ENCODE peak calls at places on chromosomes 11 and 22, in five cellular contexts. I, H, Y, C and R are unnamed samples.

GRCh38 chr11:63841554-63841953 is 2.6 kb downstream of the MARK2 start:
- DNase-seq in I (no peak), H (no peak), Y (no peak), C (no peak), R (no peak)

GRCh38 chr11:128725630-128726461 is 32.0 kb downstream of the FLI1 start:
- DNase-seq in I (no peak), H (no peak), Y (peak; percentile 41), C (no peak), R (no peak)

GRCh38 chr11:118998822-118999221 is 884 bp downstream of the CENATAC start:
- DNase-seq in I (no peak), H (peak; percentile 50), Y (no peak), C (no peak), R (peak; percentile 35)

GRCh38 chr11:63553759-63554158 is 9.4 kb downstream of the PLAAT2 start:
- DNase-seq in I (no peak), H (no peak), Y (no peak), C (no peak), R (no peak)

GRCh38 chr11:70205049-70205725 is 2.1 kb downstream of the FADD start:
- DNase-seq in I (no peak), H (no peak), Y (no peak), C (no peak), R (no peak)

GRCh38 chr22:27564806-27565205 is 236.8 kb downstream of the MN1 start:
- DNase-seq in I (no peak), H (no peak), Y (no peak), C (no peak), R (no peak)

GRCh38 chr11:20621679-20622078 is 22.3 kb downstream of the SLC6A5 start:
- DNase-seq in I (no peak), H (no peak), Y (no peak), C (no peak), R (no peak)

GRCh38 chr22:37533995-37534394 is 14.8 kb upstream of the CARD10 start:
- DNase-seq in I (no peak), H (no peak), Y (no peak), C (no peak), R (no peak)

GRCh38 chr22:19848298-19849224 is 6.1 kb downstream of the GNB1L start:
- DNase-seq in I (no peak), H (peak; percentile 20), Y (peak; percentile 77), C (no peak), R (peak; percentile 72)

GRCh38 chr11:11148598-11148997 is 204.5 kb downstream of the CSNK2A3 start:
- DNase-seq in I (no peak), H (no peak), Y (no peak), C (no peak), R (no peak)

GRCh38 chr22:40485813-40486610 is 115.6 kb downstream of the SGSM3 start:
- DNase-seq in I (no peak), H (no peak), Y (no peak), C (no peak), R (no peak)

GRCh38 chr22:36817429-36817783 is 571 bp upstream of the PVALB start:
- DNase-seq in I (no peak), H (no peak), Y (no peak), C (no peak), R (no peak)

GRCh38 chr11:129067454-129067853 is 124.7 kb downstream of the ARHGAP32 start:
- DNase-seq in I (no peak), H (no peak), Y (no peak), C (no peak), R (no peak)

GRCh38 chr11:57364851-57365660 is 15.9 kb downstream of the PRG3 start:
- DNase-seq in I (no peak), H (no peak), Y (no peak), C (no peak), R (no peak)

GRCh38 chr11:108713076-108713790 is 48.4 kb downstream of the DDX10 start:
- DNase-seq in I (no peak), H (no peak), Y (no peak), C (no peak), R (no peak)

GRCh38 chr22:32623943-32624342 is 149.3 kb downstream of the FBXO7 start:
- DNase-seq in I (peak; percentile 87), H (no peak), Y (peak; percentile 49), C (peak; percentile 77), R (peak; percentile 41)

GRCh38 chr22:38289583-38290082 is 16.8 kb upstream of the TMEM184B start:
- DNase-seq in I (no peak), H (no peak), Y (no peak), C (no peak), R (no peak)

GRCh38 chr11:122186439-122187080 is 70.5 kb upstream of the BLID start:
- DNase-seq in I (no peak), H (peak; percentile 87), Y (no peak), C (no peak), R (no peak)

GRCh38 chr11:33692013-33692504 is 8.6 kb downstream of the C11orf91 start:
- DNase-seq in I (no peak), H (peak; percentile 94), Y (peak; percentile 59), C (peak; percentile 58), R (peak; percentile 71)
- H3K4me1 ChIP-seq in I (peaks cover 75% of the 10 kb centered on the region), H (peaks cover 69% of the 10 kb centered on the region), Y (peaks cover 39% of the 10 kb centered on the region), C (peaks cover 13% of the 10 kb centered on the region), R (peaks cover 46% of the 10 kb centered on the region)

DNA sequence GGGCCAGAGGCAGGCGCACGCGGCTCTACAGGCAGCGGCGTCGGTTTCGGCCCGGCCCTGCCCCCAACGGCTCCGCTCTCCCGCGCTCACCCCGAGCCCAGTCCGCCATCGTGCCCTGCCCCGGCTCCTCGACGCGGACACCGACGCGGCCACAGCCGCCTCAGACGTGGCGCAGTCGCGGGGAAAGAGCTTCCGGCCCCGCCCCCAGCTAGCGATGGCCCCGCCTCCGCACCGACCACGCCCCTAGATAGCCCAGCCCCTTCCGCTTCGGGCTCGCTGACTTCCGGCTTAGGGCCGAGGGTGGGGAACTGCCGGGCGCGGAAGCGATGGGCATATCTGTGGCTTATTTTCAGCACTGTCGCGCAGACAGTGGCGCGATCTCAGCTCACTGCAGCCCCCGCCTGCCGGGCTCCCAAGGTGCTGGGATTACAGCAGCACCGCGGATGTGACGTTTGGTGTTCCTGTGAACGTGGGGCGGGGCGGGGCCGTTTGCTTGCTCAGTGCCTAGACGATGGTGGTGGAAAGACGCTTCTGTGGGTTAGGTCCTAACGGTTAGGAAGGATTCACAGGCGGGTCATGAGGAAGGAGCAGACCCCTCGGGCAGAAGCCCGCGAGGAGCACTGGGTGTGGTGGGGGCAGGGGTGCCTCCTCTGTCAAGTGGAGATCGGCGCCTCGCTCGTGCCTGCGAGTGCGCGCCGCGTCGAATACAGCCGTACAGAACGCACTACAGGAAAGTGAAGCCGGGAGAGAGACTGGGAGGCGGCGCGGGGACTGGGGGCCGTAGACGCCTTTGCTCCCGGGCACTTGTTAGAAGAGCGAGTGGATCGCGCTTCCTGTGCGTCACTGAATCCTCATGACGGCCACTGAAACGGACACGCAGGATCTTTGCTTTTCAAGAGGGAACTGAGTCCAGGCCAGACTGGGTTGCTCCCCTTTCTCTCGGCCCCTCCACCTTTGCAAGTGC is at the start of the genes BET1L and RIC8A:
- DNase-seq in I (peak; percentile 98), H (peak; percentile 99), Y (peak; percentile 97), C (peak; percentile 96), R (peak; percentile 93)
- TF ChIP-seq EP300 in I (no peak), H (no peak), Y (no peak), C (peak; percentile 21), R (peak; percentile 1)

DNA sequence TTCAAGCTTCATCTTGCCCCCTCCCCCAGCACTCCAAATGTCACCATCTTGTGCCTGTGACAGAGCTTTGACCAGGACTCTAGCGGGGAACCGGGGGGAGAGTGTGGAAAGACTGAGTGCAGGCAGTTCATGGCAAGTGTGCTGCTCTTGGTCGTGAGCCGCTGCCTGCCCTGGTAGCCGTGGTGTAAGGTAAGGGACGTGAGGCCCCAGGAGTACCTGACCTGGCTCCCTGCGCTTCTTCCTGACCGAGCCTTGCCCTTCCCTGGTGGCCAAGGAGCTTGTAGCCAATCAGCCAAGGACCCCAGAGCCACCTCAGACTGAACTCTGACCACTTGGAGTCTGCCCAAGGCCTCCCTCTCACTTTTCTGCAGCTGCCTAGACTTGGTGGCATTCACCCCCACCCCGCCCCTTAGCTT is 1.3 kb downstream of the DGKZ start:
- DNase-seq in I (no peak), H (no peak), Y (peak; percentile 39), C (no peak), R (no peak)
- H3K4me1 ChIP-seq in I (peaks cover 85% of the 10 kb centered on the region), H (peaks cover 16% of the 10 kb centered on the region), Y (peaks cover 39% of the 10 kb centered on the region), C (peaks cover 30% of the 10 kb centered on the region), R (peaks cover 72% of the 10 kb centered on the region)

GRCh38 chr11:111762981-111763643 is 3.1 kb downstream of the PPP2R1B start:
- DNase-seq in I (no peak), H (no peak), Y (no peak), C (no peak), R (no peak)
- TF ChIP-seq EP300 in I (no peak), H (no peak), Y (no peak), C (no peak), R (no peak)

GRCh38 chr11:46348986-46349401 is 1.7 kb downstream of the DGKZ start:
- DNase-seq in I (no peak), H (no peak), Y (peak; percentile 46), C (no peak), R (no peak)

GRCh38 chr11:46352063-46352841 is 5.0 kb downstream of the DGKZ start:
- DNase-seq in I (no peak), H (peak; percentile 46), Y (peak; percentile 41), C (no peak), R (peak; percentile 87)

GRCh38 chr11:46351606-46352005 is 4.3 kb downstream of the DGKZ start:
- DNase-seq in I (no peak), H (no peak), Y (no peak), C (no peak), R (no peak)

GRCh38 chr11:46351148-46351547 is 3.9 kb downstream of the DGKZ start:
- DNase-seq in I (no peak), H (no peak), Y (no peak), C (no peak), R (no peak)

DNA sequence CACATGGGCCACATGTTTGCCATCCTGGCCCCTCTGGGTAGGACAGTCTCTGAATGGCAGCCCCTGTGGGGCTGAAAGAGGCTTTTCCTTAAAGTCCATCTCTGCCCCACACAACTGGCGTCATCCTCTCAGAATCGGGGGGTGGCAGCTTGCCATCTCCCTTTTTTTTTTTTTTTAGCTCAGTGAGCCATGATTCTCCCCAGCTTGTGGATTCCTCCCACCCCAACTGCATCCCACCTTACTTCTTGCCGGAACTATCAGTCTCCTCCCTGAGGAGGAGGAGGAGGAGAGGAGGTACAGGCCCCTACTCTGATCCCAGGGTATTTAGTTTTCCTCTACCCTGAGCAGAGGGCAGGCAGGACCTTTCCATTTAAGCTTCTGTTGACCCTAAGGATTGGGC is 3.4 kb downstream of the DGKZ start:
- DNase-seq in I (no peak), H (no peak), Y (no peak), C (no peak), R (no peak)
- H3K4me1 ChIP-seq in I (peaks cover 76% of the 10 kb centered on the region), H (peaks cover 16% of the 10 kb centered on the region), Y (peaks cover 35% of the 10 kb centered on the region), C (peaks cover 28% of the 10 kb centered on the region), R (peaks cover 91% of the 10 kb centered on the region)

DNA sequence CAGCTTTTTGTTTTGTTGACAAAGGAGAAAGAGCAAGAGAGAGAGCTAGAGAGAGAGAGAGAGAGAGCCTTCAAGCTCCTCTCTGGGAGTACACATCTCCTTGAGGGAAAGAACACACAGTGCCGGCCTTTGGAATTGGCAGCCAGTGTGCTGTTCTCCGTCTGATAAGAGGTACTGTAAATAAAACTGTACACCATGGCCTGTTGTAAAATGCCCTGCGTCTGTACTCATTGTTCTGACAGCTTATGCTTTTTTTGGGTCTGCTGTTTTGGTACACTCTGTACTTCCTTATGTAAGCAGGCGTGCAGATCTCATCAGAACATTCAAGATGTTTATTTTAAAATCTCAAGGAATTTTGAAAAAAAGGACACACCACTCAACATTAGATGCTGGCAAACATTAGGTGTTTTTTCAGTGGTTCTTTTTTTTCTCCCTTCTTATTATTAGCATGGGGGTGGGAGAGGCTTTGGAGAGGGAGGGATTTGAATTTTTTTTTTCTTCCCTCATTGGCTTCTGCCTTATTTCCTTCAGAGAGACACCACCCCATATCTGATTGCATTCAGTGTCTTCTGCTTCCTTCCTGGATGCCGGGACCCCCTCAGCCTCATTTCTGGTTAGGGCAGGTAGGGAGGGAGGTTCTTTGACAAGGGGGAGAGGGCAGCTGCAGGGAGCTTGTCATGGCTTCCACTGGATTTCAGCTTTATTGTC is 116.8 kb upstream of the NNMT start:
- DNase-seq in I (peak; percentile 73), H (peak; percentile 5), Y (peak; percentile 87), C (peak; percentile 71), R (peak; percentile 89)
- TF ChIP-seq EP300 in I (peak; percentile 100), H (no peak), Y (peak; percentile 100), C (peak; percentile 100), R (peak; percentile 100)